ENCODE peak calls at places on chromosomes 2 and 18, in four cellular contexts. X, O, H and T are unnamed samples.

GRCh38 chr2:229501051-229501794 is 213.1 kb downstream of the DNER start:
- DNase-seq in X (no peak), O (peak; percentile 18), H (peak; percentile 17), T (no peak)

GRCh38 chr2:74530239-74531161 is 767 bp downstream of the HTRA2 start:
- DNase-seq in X (peak; percentile 49), O (peak; percentile 63), H (peak; percentile 60), T (peak; percentile 63)

GRCh38 chr2:73823916-73824523 is 4.7 kb upstream of the STAMBP start:
- DNase-seq in X (peak; percentile 45), O (peak; percentile 91), H (peak; percentile 79), T (peak; percentile 54)

GRCh38 chr2:159201321-159202063 is 85.0 kb downstream of the WDSUB1 start:
- DNase-seq in X (no peak), O (no peak), H (peak; percentile 24), T (peak; percentile 22)

GRCh38 chr18:6876646-6877045 is 147.1 kb downstream of the ARHGAP28 start:
- DNase-seq in X (no peak), O (peak; percentile 55), H (no peak), T (no peak)

GRCh38 chr2:32384529-32384928 is 27.7 kb downstream of the BIRC6 start:
- DNase-seq in X (no peak), O (no peak), H (no peak), T (no peak)

GRCh38 chr18:39296293-39296888 is 1730.8 kb upstream of the CELF4 start:
- DNase-seq in X (no peak), O (no peak), H (no peak), T (no peak)

GRCh38 chr2:40786636-40787035 is 334.7 kb upstream of the SLC8A1 start:
- DNase-seq in X (no peak), O (no peak), H (no peak), T (no peak)

GRCh38 chr18:7941533-7941932 is 374.4 kb downstream of the PTPRM start:
- DNase-seq in X (peak; percentile 19), O (no peak), H (no peak), T (no peak)

GRCh38 chr18:23683671-23684070 is 5.6 kb upstream of the LAMA3 start:
- DNase-seq in X (no peak), O (no peak), H (peak; percentile 58), T (no peak)

DNA sequence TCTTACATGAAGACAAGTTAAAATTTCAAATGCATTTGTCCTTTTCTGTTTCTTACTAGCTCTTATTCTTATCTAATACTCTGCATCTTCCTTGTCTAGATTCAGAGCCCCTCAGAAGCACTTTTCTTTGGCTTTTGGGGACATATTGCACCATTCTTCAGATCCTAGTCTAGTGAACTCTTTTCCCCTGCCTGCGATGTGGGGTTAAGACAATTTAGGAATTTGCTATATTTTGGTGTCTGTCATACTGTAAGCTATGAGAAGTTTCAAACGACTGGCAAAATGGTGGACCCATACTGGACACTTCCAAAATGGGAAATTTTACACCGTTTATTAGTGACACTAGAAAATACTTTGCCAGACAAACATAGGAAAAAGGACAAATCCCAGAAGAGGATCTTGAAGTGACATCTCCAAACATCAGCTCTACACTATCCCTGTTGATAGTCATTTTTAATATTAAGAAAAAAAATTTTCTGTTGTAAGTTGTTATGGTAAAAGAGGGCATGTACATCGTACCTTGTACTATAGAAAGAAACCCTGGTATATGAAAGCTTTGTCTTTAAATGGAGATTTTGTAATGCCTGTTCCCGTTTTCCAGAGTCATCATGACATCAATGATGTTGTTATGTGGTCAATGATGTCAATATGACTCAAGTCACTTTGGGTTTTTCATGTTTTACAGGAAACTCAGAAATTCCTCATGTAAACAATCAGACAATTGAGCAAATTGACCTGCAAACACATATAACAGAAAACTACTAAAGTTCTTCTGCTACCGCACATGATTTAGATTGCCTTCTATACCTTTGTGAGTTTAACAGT is 4.4 kb upstream of the KYNU start:
- DNase-seq in X (no peak), O (peak; percentile 37), H (peak; percentile 91), T (no peak)
- H3K4me3 ChIP-seq in X (no peak overlapping the region), O (no peak overlapping the region), H (no peak overlapping the region), T (no peak overlapping the region)

GRCh38 chr18:73214970-73215369 is 347.2 kb upstream of the NETO1 start:
- DNase-seq in X (no peak), O (no peak), H (no peak), T (no peak)

GRCh38 chr18:73220639-73221038 is 352.9 kb upstream of the NETO1 start:
- DNase-seq in X (no peak), O (no peak), H (no peak), T (no peak)

GRCh38 chr18:73218293-73218692 is 350.5 kb upstream of the NETO1 start:
- DNase-seq in X (no peak), O (no peak), H (no peak), T (no peak)
- H3K9me3 ChIP-seq in X (no peaks in the 10 kb centered on the region), O (peaks cover 61% of the 10 kb centered on the region), H (no peaks in the 10 kb centered on the region), T (no peaks in the 10 kb centered on the region)

GRCh38 chr2:105711394-105711793 is 33.3 kb upstream of the NCK2 start:
- DNase-seq in X (no peak), O (no peak), H (no peak), T (no peak)
- H3K27me3 ChIP-seq in X (no peaks in the 10 kb centered on the region), O (peaks cover 13% of the 10 kb centered on the region), H (no peaks in the 10 kb centered on the region), T (no peaks in the 10 kb centered on the region)

DNA sequence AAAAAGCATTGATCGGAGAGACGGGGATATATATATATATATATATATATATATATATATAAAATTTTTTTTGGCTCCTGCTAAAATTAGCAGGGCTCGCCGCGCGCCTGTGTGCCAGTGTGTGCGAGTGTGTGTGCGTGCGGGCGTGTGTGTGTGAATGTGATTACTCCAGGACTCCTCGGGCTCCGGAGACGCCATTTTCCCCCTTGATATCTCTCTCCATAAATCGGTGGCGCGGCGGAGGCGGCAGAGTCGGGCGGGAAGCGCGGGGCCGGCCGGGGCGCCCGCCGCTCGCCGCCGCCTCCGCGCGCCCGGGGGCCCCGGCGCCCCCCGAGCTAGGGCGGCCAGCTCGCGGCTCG is 797 bp upstream of the SETBP1 start:
- DNase-seq in X (peak; percentile 77), O (peak; percentile 81), H (peak; percentile 81), T (peak; percentile 6)
- H3K4me3 ChIP-seq in X (peak overlapping the region; percentile 89), O (peak overlapping the region; percentile 91), H (peak overlapping the region; percentile 91), T (no peak overlapping the region)